ENCODE peak calls at places on chromosomes 5 and 9, in eight cellular contexts. K is AG08396; V is activated T-helper 9 cell treated with anti-CD3 and anti-CD28 coated beads, Interleukin-2, amount 50 U/mL, for 16 hours; X is naive thymus-derived CD4-positive, alpha-beta T cell; D is activated naive CD8-positive, alpha-beta T cell treated with anti-CD3 and anti-CD28 coated beads, Interleukin-2, amount 50 U/mL, for 24 hours; S is H1; U is IMR-90; Y is glutamatergic neuron. E is an unnamed sample.

GRCh38 chr5:135833521-135833920 is 942 bp upstream of the SLC25A48 start:
- DNase-seq in D (no peak), K (no peak), Y (no peak), U (no peak), X (no peak), S (no peak), V (no peak), E (no peak)

GRCh38 chr5:108521841-108522506 is 140.1 kb upstream of the FBXL17 start:
- DNase-seq in S (no peak), D (no peak), Y (no peak), V (no peak), U (peak; percentile 72), K (peak; percentile 41), X (peak; percentile 26), E (peak; percentile 5)

GRCh38 chr5:179680780-179681411 is at the start of gene CBY3:
- DNase-seq in D (no peak), X (no peak), U (peak; percentile 45), K (no peak), V (no peak), S (no peak), Y (no peak), E (no peak)

GRCh38 chr5:173187054-173187743 is 42.9 kb downstream of the BNIP1 start:
- DNase-seq in K (no peak), Y (no peak), D (no peak), U (no peak), X (peak; percentile 20), S (peak; percentile 59), V (no peak), E (no peak)

GRCh38 chr5:95781101-95781583 is 41.4 kb downstream of the GLRX start:
- DNase-seq in D (peak; percentile 71), K (peak; percentile 68), X (peak; percentile 71), S (peak; percentile 73), V (peak; percentile 54), Y (peak; percentile 77), U (peak; percentile 85), E (peak; percentile 37)

GRCh38 chr5:55234171-55234700 is 828 bp upstream of the CCNO start:
- DNase-seq in V (no peak), D (no peak), X (no peak), K (peak; percentile 23), Y (peak; percentile 38), S (no peak), U (peak; percentile 19), E (no peak)

GRCh38 chr5:166324372-166324771 is 1967.1 kb upstream of the WWC1 start:
- DNase-seq in X (no peak), U (no peak), D (no peak), S (no peak), V (no peak), Y (no peak), K (no peak), E (no peak)

GRCh38 chr9:71037521-71037920 is 83.9 kb downstream of the TRPM3 start:
- DNase-seq in Y (no peak), S (no peak), K (no peak), X (no peak), D (no peak), U (no peak), V (no peak), E (no peak)

GRCh38 chr9:9942764-9943424 is 669.9 kb downstream of the PTPRD start:
- DNase-seq in K (peak; percentile 37), X (peak; percentile 26), V (peak; percentile 12), S (peak; percentile 89), U (peak; percentile 42), D (peak; percentile 54), Y (peak; percentile 85), E (peak; percentile 16)

GRCh38 chr9:91420471-91421021 is 3.1 kb downstream of the NFIL3 start:
- DNase-seq in D (no peak), Y (no peak), K (no peak), U (peak; percentile 43), S (no peak), V (no peak), X (no peak), E (no peak)

GRCh38 chr5:151257731-151258715 is 5.0 kb downstream of the GM2A start:
- DNase-seq in V (no peak), D (no peak), K (peak; percentile 27), S (no peak), X (no peak), U (peak; percentile 19), Y (no peak), E (no peak)

GRCh38 chr5:103646698-103647614 is 84.4 kb upstream of the NUDT12 start:
- DNase-seq in V (no peak), U (no peak), D (no peak), X (no peak), K (no peak), Y (no peak), S (peak; percentile 48), E (no peak)

GRCh38 chr9:127396808-127397721 is at the start of gene SLC2A8:
- DNase-seq in X (peak; percentile 62), V (peak; percentile 89), Y (peak; percentile 96), D (peak; percentile 86), S (peak; percentile 97), U (peak; percentile 99), K (peak; percentile 97), E (peak; percentile 91)

GRCh38 chr5:43020294-43020711 is 19.8 kb downstream of the ANXA2R start:
- DNase-seq in X (no peak), Y (no peak), K (no peak), V (no peak), U (peak; percentile 59), D (peak; percentile 49), S (no peak), E (no peak)

GRCh38 chr9:129164246-129164930 is 13.7 kb downstream of the IER5L start:
- DNase-seq in U (peak; percentile 53), X (no peak), K (peak; percentile 49), D (no peak), Y (no peak), S (no peak), V (no peak), E (no peak)

GRCh38 chr9:127789179-127789578 is 3.3 kb downstream of the CDK9 start:
- DNase-seq in Y (no peak), S (no peak), K (no peak), D (no peak), X (no peak), U (no peak), V (no peak), E (no peak)

GRCh38 chr5:154598021-154598420 is 120.0 kb upstream of the HAND1 start:
- DNase-seq in Y (no peak), D (no peak), U (no peak), X (no peak), K (no peak), V (no peak), S (no peak), E (no peak)

GRCh38 chr5:131538177-131538593 is 96.8 kb downstream of the RAPGEF6 start:
- DNase-seq in D (no peak), V (no peak), K (peak; percentile 6), U (peak; percentile 83), X (no peak), Y (no peak), S (no peak), E (no peak)

GRCh38 chr9:121637441-121638222 is 13.8 kb upstream of the DAB2IP start:
- DNase-seq in X (no peak), V (no peak), U (peak; percentile 50), D (no peak), S (no peak), Y (no peak), K (peak; percentile 68), E (no peak)

GRCh38 chr9:109906766-109907382 is 126.9 kb downstream of the PALM2AKAP2 start:
- DNase-seq in D (no peak), X (no peak), V (no peak), S (no peak), Y (no peak), K (no peak), U (peak; percentile 71), E (no peak)

GRCh38 chr5:21858441-21858840 is 994.7 kb downstream of the CDH12 start:
- DNase-seq in K (no peak), U (no peak), D (no peak), Y (no peak), S (no peak), V (no peak), X (no peak), E (no peak)

GRCh38 chr5:38532165-38532669 is 24.2 kb downstream of the LIFR start:
- DNase-seq in U (no peak), K (no peak), D (no peak), V (no peak), Y (no peak), X (no peak), S (no peak), E (no peak)

GRCh38 chr9:30982301-30982700 is 1402.1 kb upstream of the ACO1 start:
- DNase-seq in K (no peak), X (no peak), S (no peak), U (no peak), D (no peak), V (no peak), Y (no peak), E (no peak)

GRCh38 chr5:41527201-41527779 is 16.9 kb upstream of the PLCXD3 start:
- DNase-seq in S (no peak), X (no peak), V (no peak), K (peak; percentile 70), D (no peak), Y (no peak), U (peak; percentile 98), E (no peak)

GRCh38 chr5:124235576-124235975 is 510.9 kb downstream of the ZNF608 start:
- DNase-seq in V (no peak), U (no peak), S (no peak), D (no peak), Y (no peak), X (no peak), K (no peak), E (no peak)

GRCh38 chr5:124343451-124343867 is 403.0 kb downstream of the ZNF608 start:
- DNase-seq in S (no peak), K (peak; percentile 78), V (no peak), U (peak; percentile 95), Y (no peak), D (no peak), X (no peak), E (no peak)

GRCh38 chr5:56264417-56265025 is 31.4 kb upstream of the ANKRD55 start:
- DNase-seq in U (peak; percentile 54), V (peak; percentile 2), Y (peak; percentile 38), D (peak; percentile 20), X (no peak), K (peak; percentile 29), S (peak; percentile 67), E (no peak)

GRCh38 chr5:37133939-37134338 is 115.2 kb downstream of the CPLANE1 start:
- DNase-seq in X (no peak), V (no peak), K (peak; percentile 23), U (peak; percentile 75), S (no peak), Y (no peak), D (no peak), E (no peak)

GRCh38 chr9:87573841-87574342 is 76.2 kb downstream of the DAPK1 start:
- DNase-seq in D (no peak), U (peak; percentile 34), X (no peak), K (no peak), V (no peak), Y (no peak), S (no peak), E (no peak)

GRCh38 chr9:33082538-33083326 is 6.3 kb upstream of the SMU1 start:
- DNase-seq in S (no peak), K (no peak), X (peak; percentile 40), V (no peak), D (no peak), Y (no peak), U (no peak), E (no peak)

GRCh38 chr5:163407034-163407652 is 30.3 kb upstream of the CCNG1 start:
- DNase-seq in X (no peak), K (peak; percentile 6), U (no peak), V (no peak), S (no peak), Y (no peak), D (no peak), E (no peak)

GRCh38 chr9:1231998-1232919 is 182.1 kb downstream of the DMRT2 start:
- DNase-seq in K (peak; percentile 49), D (no peak), S (no peak), U (peak; percentile 60), V (no peak), Y (no peak), X (no peak), E (no peak)

GRCh38 chr5:132315529-132316067 is 21.4 kb downstream of the SLC22A4 start:
- DNase-seq in X (no peak), K (no peak), S (no peak), V (no peak), D (no peak), Y (no peak), U (no peak), E (no peak)